ENCODE peak calls at places on chromosomes 12 and 14, in six cellular contexts. H is lower leg skin; E is adipocyte; O is naive thymus-derived CD4-positive, alpha-beta T cell; P is psoas muscle; A is HFF-Myc. Y is an unnamed sample.

GRCh38 chr14:29461131-29461530 is 466.5 kb downstream of the PRKD1 start:
- DNase-seq in O (no peak), H (no peak), A (no peak), P (no peak), E (no peak), Y (no peak)

GRCh38 chr12:70983692-70984091 is 63.2 kb upstream of the PTPRR start:
- DNase-seq in H (no peak), O (no peak), E (no peak), A (no peak), P (no peak), Y (no peak)

GRCh38 chr14:49479432-49479831 is 106.7 kb downstream of the RPS29 start:
- DNase-seq in E (no peak), A (no peak), H (no peak), P (no peak), O (no peak), Y (no peak)

GRCh38 chr12:109458086-109458485 is 19.0 kb downstream of the KCTD10 start:
- DNase-seq in P (no peak), A (no peak), O (no peak), E (peak), H (no peak), Y (no peak)

GRCh38 chr14:96737869-96738268 is 59.3 kb upstream of the VRK1 start:
- DNase-seq in O (no peak), P (no peak), H (no peak), E (no peak), A (no peak), Y (no peak)

GRCh38 chr12:28340261-28340660 is 150.0 kb downstream of the CCDC91 start:
- DNase-seq in E (peak), O (no peak), H (no peak), A (peak), P (no peak), Y (no peak)

GRCh38 chr12:119088917-119089667 is 89.6 kb upstream of the HSPB8 start:
- DNase-seq in H (no peak), O (no peak), A (no peak), E (no peak), P (no peak), Y (no peak)

GRCh38 chr14:31934767-31935266 is 142.3 kb upstream of the ARHGAP5 start:
- DNase-seq in O (peak), A (no peak), P (no peak), E (peak), H (no peak), Y (no peak)

GRCh38 chr12:45863332-45863731 is 127.0 kb downstream of the SCAF11 start:
- DNase-seq in O (no peak), E (peak), H (no peak), P (no peak), A (no peak), Y (no peak)

GRCh38 chr12:5003025-5003666 is 40.5 kb upstream of the KCNA5 start:
- DNase-seq in P (peak), O (no peak), A (no peak), H (peak), E (peak), Y (no peak)

GRCh38 chr14:103727313-103728000 is 11.8 kb downstream of the ZFYVE21 start:
- DNase-seq in H (no peak), E (no peak), A (no peak), O (no peak), P (peak), Y (no peak)

GRCh38 chr14:89681086-89682018 is 264.3 kb upstream of the FOXN3 start:
- DNase-seq in A (no peak), O (peak), H (no peak), E (peak), P (no peak), Y (no peak)

GRCh38 chr14:90275455-90275814 is 19.1 kb downstream of the PSMC1 start:
- DNase-seq in E (no peak), P (no peak), A (no peak), O (no peak), H (peak), Y (no peak)

GRCh38 chr12:75364918-75365317 is 26.0 kb upstream of the GLIPR1L2 start:
- DNase-seq in A (peak), E (peak), O (no peak), P (no peak), H (no peak), Y (no peak)

GRCh38 chr12:123150273-123150803 is 552 bp downstream of the PITPNM2 start:
- DNase-seq in O (peak), P (peak), H (peak), A (no peak), E (no peak), Y (no peak)

GRCh38 chr12:64650762-64651161 is 40.5 kb downstream of the RASSF3 start:
- DNase-seq in A (no peak), E (no peak), P (no peak), H (no peak), O (no peak), Y (no peak)

GRCh38 chr14:94062344-94062904 is 18.6 kb downstream of the DDX24 start:
- DNase-seq in O (no peak), P (no peak), H (peak), A (no peak), E (peak), Y (no peak)

GRCh38 chr12:80763874-80764273 is 47.2 kb downstream of the MYF5 start:
- DNase-seq in P (no peak), O (no peak), H (no peak), E (peak), A (no peak), Y (no peak)

GRCh38 chr12:29309320-29309902 is 71.6 kb downstream of the ERGIC2 start:
- DNase-seq in H (no peak), O (no peak), P (no peak), E (peak), A (peak), Y (no peak)

GRCh38 chr14:59126714-59127436 is 61.6 kb upstream of the DAAM1 start:
- DNase-seq in H (no peak), E (peak), O (peak), A (peak), P (no peak), Y (no peak)

GRCh38 chr14:35342160-35343010 is 50.2 kb downstream of the PSMA6 start:
- DNase-seq in A (no peak), O (no peak), P (peak), H (peak), E (peak), Y (no peak)

GRCh38 chr12:25824729-25825128 is 133.8 kb upstream of the RASSF8 start:
- DNase-seq in E (no peak), A (no peak), P (no peak), H (no peak), O (no peak), Y (no peak)

GRCh38 chr12:44551631-44552030 is 324.5 kb downstream of the NELL2 start:
- DNase-seq in E (no peak), O (no peak), P (no peak), H (no peak), A (no peak), Y (no peak)

GRCh38 chr14:71056168-71056567 is 148.9 kb downstream of the PCNX1 start:
- DNase-seq in E (peak), P (no peak), O (no peak), H (no peak), A (no peak), Y (no peak)

GRCh38 chr14:29037428-29037827 is 270.8 kb downstream of the FOXG1 start:
- DNase-seq in E (no peak), H (no peak), O (no peak), A (peak), P (no peak), Y (no peak)

GRCh38 chr14:92785601-92786426 is 8.3 kb upstream of the GOLGA5 start:
- DNase-seq in P (no peak), O (no peak), E (peak), H (no peak), A (peak), Y (no peak)

GRCh38 chr14:100348779-100349708 is 25.9 kb downstream of the SLC25A47 start:
- DNase-seq in P (no peak), O (no peak), H (peak), A (no peak), E (no peak), Y (no peak)

GRCh38 chr14:79548836-79549235 is 662.5 kb downstream of the DIO2 start:
- DNase-seq in P (no peak), A (no peak), E (no peak), O (no peak), H (no peak), Y (no peak)

GRCh38 chr14:103207038-103207403 is 83.8 kb downstream of the TNFAIP2 start:
- DNase-seq in P (peak), E (peak), A (no peak), H (peak), O (no peak), Y (no peak)

GRCh38 chr12:124684971-124685688 is 117.7 kb upstream of the NCOR2 start:
- DNase-seq in H (no peak), P (no peak), O (no peak), A (peak), E (peak), Y (no peak)

GRCh38 chr12:31991815-31992214 is 32.6 kb downstream of the RESF1 start:
- DNase-seq in A (no peak), E (no peak), O (no peak), P (no peak), H (no peak), Y (no peak)

GRCh38 chr12:101027200-101027599 is 182.8 kb downstream of the SLC5A8 start:
- DNase-seq in H (no peak), E (no peak), P (no peak), O (no peak), A (no peak), Y (no peak)

GRCh38 chr12:13635709-13636108 is 345.7 kb downstream of the GRIN2B start:
- DNase-seq in A (no peak), H (no peak), O (no peak), P (no peak), E (no peak), Y (no peak)

GRCh38 chr14:103141117-103141796 is 18.0 kb downstream of the TNFAIP2 start:
- DNase-seq in E (no peak), P (no peak), O (no peak), A (no peak), H (no peak), Y (no peak)

GRCh38 chr14:73261520-73262426 is 24.5 kb downstream of the PAPLN start:
- DNase-seq in H (peak), E (no peak), P (no peak), O (no peak), A (no peak), Y (no peak)

DNA sequence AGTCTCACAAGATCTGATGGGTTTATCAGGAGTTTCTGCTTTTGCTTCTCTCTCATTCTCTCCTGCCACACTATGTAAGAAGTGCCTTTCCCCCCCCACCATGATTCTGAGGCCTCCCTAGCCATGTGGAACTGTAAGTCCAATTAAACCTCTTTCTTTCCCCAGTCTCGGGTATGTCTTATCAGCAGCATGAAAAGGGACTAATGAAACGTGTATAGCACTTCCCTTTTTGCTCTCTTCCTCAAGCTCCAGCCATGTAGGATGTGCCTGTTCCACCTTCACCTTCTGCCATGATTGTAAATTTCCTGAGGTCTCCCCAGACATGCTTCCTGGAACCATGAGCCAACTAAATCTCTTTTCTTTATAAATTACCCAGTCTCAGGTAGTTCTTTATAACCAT is 7.0 kb upstream of the CRACR2A start:
- DNase-seq in H (no peak), E (no peak), P (no peak), O (no peak), A (no peak), Y (no peak)
- H3K4me3 ChIP-seq in H (no peak), E (no peak), P (no peak), O (no peak), A (no peak), Y (no peak)

DNA sequence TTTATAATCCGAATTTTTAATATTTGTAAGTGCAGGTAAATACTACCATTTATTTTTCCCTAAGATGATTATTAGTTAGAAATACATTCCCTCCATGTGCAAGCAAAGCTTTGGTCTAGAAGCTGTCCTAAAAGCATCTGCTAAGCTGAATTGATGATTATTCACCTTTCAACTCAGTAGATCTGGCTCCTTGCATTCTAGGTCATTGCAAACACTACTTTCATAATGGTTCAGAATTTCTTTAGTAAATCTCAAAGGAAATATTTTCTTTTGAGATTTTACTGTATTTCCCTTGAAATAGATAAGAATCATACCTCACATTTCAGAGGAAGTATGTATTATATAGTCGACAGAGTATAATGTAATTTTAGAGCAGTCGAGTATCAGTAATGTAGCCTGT is 2.4 kb downstream of the ETNK1 start:
- DNase-seq in P (no peak), H (no peak), E (peak), A (no peak), O (no peak), Y (no peak)
- H3K4me3 ChIP-seq in P (peak), H (no peak), E (peak), A (peak), O (peak), Y (no peak)

GRCh38 chr12:120932058-120932457 is 27.9 kb upstream of the SPPL3 start:
- DNase-seq in E (no peak), P (no peak), H (no peak), O (no peak), A (no peak), Y (no peak)
- H3K4me3 ChIP-seq in E (no peak), P (no peak), H (no peak), O (no peak), A (no peak), Y (no peak)

DNA sequence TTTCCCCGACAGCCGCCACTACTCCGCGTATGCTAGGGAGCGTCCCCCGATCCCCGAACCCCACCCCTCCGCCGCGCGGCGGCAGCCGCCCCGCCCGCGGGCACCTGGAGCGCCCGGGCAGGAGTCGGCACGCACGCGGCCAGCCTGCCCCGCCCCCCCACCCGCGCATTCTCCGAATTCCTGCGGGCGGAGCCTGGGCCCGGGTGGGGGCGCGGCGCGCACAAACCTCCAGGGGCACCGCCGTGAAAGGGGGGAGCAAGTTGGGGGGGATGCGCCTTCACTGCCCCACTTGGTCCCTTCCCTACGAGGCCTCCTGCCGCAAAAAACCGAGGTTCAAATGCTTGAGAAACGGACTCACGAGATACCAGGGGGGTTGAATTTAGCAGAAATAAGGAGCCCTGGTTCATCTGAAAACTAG is 1.7 kb downstream of the AJUBA start:
- DNase-seq in A (no peak), O (no peak), E (peak), H (peak), P (peak), Y (peak)
- H3K4me3 ChIP-seq in A (peak), O (peak), E (peak), H (peak), P (peak), Y (no peak)

GRCh38 chr14:61284001-61284400 is 2.9 kb upstream of the TMEM30B start:
- DNase-seq in P (no peak), E (no peak), O (no peak), A (no peak), H (no peak), Y (no peak)
- H3K4me3 ChIP-seq in P (no peak), E (no peak), O (no peak), A (no peak), H (no peak), Y (no peak)

Y was measured in CD4-positive, alpha-beta memory T cell.